ENCODE peak calls at places on chromosomes 5 and 9, in seven cellular contexts. Y, J, F, I, N, Z and D are unnamed samples.

GRCh38 chr9:120970249-120970648 is 43.7 kb upstream of the TRAF1 start:
- DNase-seq in Y (no peak), J (no peak), F (no peak), I (no peak), N (no peak), Z (no peak), D (no peak)

GRCh38 chr5:84113246-84114118 is 271.2 kb downstream of the EDIL3 start:
- DNase-seq in Y (no peak), J (no peak), F (no peak), I (no peak), N (peak), Z (no peak), D (peak)

GRCh38 chr5:180639743-180640300 is 9.6 kb downstream of the FLT4 start:
- DNase-seq in Y (no peak), J (no peak), F (no peak), I (peak), N (no peak), Z (no peak), D (no peak)

GRCh38 chr5:54799645-54800044 is 185.7 kb downstream of the ESM1 start:
- DNase-seq in Y (no peak), J (no peak), F (no peak), I (no peak), N (no peak), Z (no peak), D (no peak)

GRCh38 chr9:15155323-15155722 is 151.7 kb downstream of the TTC39B start:
- DNase-seq in Y (no peak), J (no peak), F (no peak), I (no peak), N (no peak), Z (no peak), D (no peak)

GRCh38 chr5:181243020-181243520 is 636 bp downstream of the RACK1 start:
- DNase-seq in Y (no peak), J (no peak), F (no peak), I (no peak), N (no peak), Z (no peak), D (no peak)

GRCh38 chr9:134373269-134373668 is 47.0 kb downstream of the RXRA start:
- DNase-seq in Y (no peak), J (no peak), F (no peak), I (no peak), N (no peak), Z (no peak), D (no peak)

GRCh38 chr9:2290382-2290781 is 275.2 kb downstream of the SMARCA2 start:
- DNase-seq in Y (no peak), J (no peak), F (no peak), I (no peak), N (no peak), Z (no peak), D (no peak)

GRCh38 chr5:61768692-61769281 is 436.7 kb downstream of the ZSWIM6 start:
- DNase-seq in Y (no peak), J (no peak), F (no peak), I (peak), N (no peak), Z (no peak), D (peak)

GRCh38 chr5:68505917-68506860 is 290.6 kb downstream of the PIK3R1 start:
- DNase-seq in Y (no peak), J (no peak), F (no peak), I (no peak), N (no peak), Z (no peak), D (no peak)

GRCh38 chr5:94968507-94969095 is 316.3 kb downstream of the MCTP1 start:
- DNase-seq in Y (no peak), J (no peak), F (no peak), I (peak), N (peak), Z (no peak), D (peak)

GRCh38 chr5:107783551-107783950 is 112.8 kb upstream of the EFNA5 start:
- DNase-seq in Y (no peak), J (no peak), F (no peak), I (no peak), N (no peak), Z (no peak), D (no peak)

GRCh38 chr5:158198636-158199035 is 339.7 kb upstream of the CLINT1 start:
- DNase-seq in Y (no peak), J (no peak), F (no peak), I (peak), N (no peak), Z (no peak), D (no peak)

GRCh38 chr9:70079364-70080103 is 35.9 kb downstream of the MAMDC2 start:
- DNase-seq in Y (no peak), J (no peak), F (no peak), I (no peak), N (peak), Z (no peak), D (peak)

GRCh38 chr5:157280927-157281326 is 15.0 kb downstream of the CYFIP2 start:
- DNase-seq in Y (no peak), J (no peak), F (no peak), I (no peak), N (no peak), Z (no peak), D (no peak)